ENCODE peak calls at places on chromosome 17, in ten cellular contexts. W is NCI-H510A; S is activated gamma-delta T cell treated with Interleukin-2 at 50 U/mL for 16 hours; Z is Peyer's patch; M is stimulated activated CD4-positive, alpha-beta T cell treated with anti-CD3 and anti-CD28 coated beads, Interleukin-1b, Interleukin-23, amount 100 ng/mL, for 1 hour; R is activated CD4-positive, alpha-beta T cell treated with anti-CD3 and anti-CD28 coated beads, Interleukin-2, amount 10 ng/mL, durations not matched to agents 7 days and 5 days; D is NCI-H1930; A is activated naive CD4-positive, alpha-beta T cell; Q is WTC11; B is aorta. I is an unnamed sample.

GRCh38 chr17:62968445-62968923 is 2.4 kb downstream of the TANC2 start:
- DNase-seq in M (peak), R (peak), B (no peak), A (no peak), Z (peak), D (peak), S (peak), W (peak), Q (peak), I (no peak)

GRCh38 chr17:78798695-78799559 is 16.9 kb upstream of the CYTH1 start:
- DNase-seq in R (no peak), Z (no peak), D (no peak), Q (no peak), W (no peak), S (no peak), M (no peak), A (no peak), B (peak), I (no peak)

GRCh38 chr17:7875804-7876203 is 12.8 kb upstream of the CHD3 start:
- DNase-seq in Q (no peak), W (no peak), M (no peak), D (no peak), S (no peak), R (no peak), Z (no peak), A (no peak), B (no peak), I (no peak)

GRCh38 chr17:8001976-8002645 is at the start of gene GUCY2D:
- DNase-seq in R (no peak), B (peak), M (no peak), Z (peak), S (no peak), D (no peak), Q (no peak), W (no peak), A (no peak), I (no peak)

GRCh38 chr17:66675991-66676371 is 158.9 kb upstream of the CACNG5 start:
- DNase-seq in S (no peak), A (no peak), B (no peak), M (no peak), W (no peak), Z (no peak), D (no peak), Q (no peak), R (no peak), I (peak)

GRCh38 chr17:64688481-64688880 is 26.4 kb upstream of the SMURF2 start:
- DNase-seq in A (no peak), S (no peak), M (no peak), D (no peak), R (no peak), W (no peak), Z (no peak), Q (no peak), B (no peak), I (no peak)

GRCh38 chr17:64500923-64501765 is 4.3 kb upstream of the POLG2 start:
- DNase-seq in R (no peak), S (no peak), A (no peak), D (no peak), B (no peak), W (no peak), Q (no peak), M (no peak), Z (no peak), I (no peak)

GRCh38 chr17:34827008-34827407 is 134.3 kb downstream of the CCT6B start:
- DNase-seq in M (no peak), S (no peak), Q (no peak), R (no peak), B (no peak), W (no peak), A (no peak), D (no peak), Z (no peak), I (no peak)

GRCh38 chr17:236641-237405 is 55.4 kb upstream of the DOC2B start:
- DNase-seq in M (no peak), B (peak), A (no peak), Q (peak), S (no peak), Z (no peak), R (no peak), W (no peak), D (no peak), I (peak)

GRCh38 chr17:36641877-36642845 is 40.8 kb downstream of the MRM1 start:
- DNase-seq in A (peak), Z (no peak), R (no peak), M (no peak), Q (peak), S (no peak), B (no peak), D (no peak), W (no peak), I (no peak)

GRCh38 chr17:61316633-61317032 is 83.0 kb upstream of the TBX2 start:
- DNase-seq in B (no peak), M (no peak), W (no peak), S (no peak), Z (no peak), Q (no peak), A (no peak), R (no peak), D (no peak), I (no peak)

I was measured in psoas muscle.